ENCODE peak calls at places on chromosome 17, in nine cellular contexts. E, A, R, Q, O, T, M, N and U are unnamed samples.
A peak's percentile ranks its signal among the peaks of the same experiment; 100 is the strongest.

GRCh38 chr17:77735341-77736206 is 222.9 kb upstream of the TNRC6C start:
- DNase-seq in N (no peak), R (no peak), O (no peak), A (no peak), T (peak; percentile 1), Q (no peak), M (peak; percentile 34), E (no peak), U (no peak)

GRCh38 chr17:2337811-2338657 is 733 bp downstream of the SGSM2 start:
- DNase-seq in R (peak; percentile 34), N (peak; percentile 59), Q (no peak), M (peak; percentile 31), O (no peak), T (peak; percentile 52), A (peak; percentile 64), E (peak; percentile 26), U (no peak)

GRCh38 chr17:16313159-16314090 is 39.8 kb downstream of the CENPV start:
- DNase-seq in A (no peak), N (peak; percentile 40), M (no peak), O (no peak), T (no peak), E (no peak), Q (no peak), R (no peak), U (peak; percentile 53)

GRCh38 chr17:39073916-39074315 is 77.5 kb downstream of the PLXDC1 start:
- DNase-seq in E (no peak), Q (no peak), R (no peak), A (no peak), O (no peak), M (no peak), T (no peak), N (no peak), U (no peak)

GRCh38 chr17:6358131-6358530 is 76.8 kb downstream of the AIPL1 start:
- DNase-seq in M (no peak), E (no peak), T (no peak), N (no peak), R (no peak), Q (no peak), A (no peak), O (no peak), U (no peak)

GRCh38 chr17:30316736-30317135 is 17.1 kb downstream of the TMIGD1 start:
- DNase-seq in T (no peak), O (no peak), E (no peak), M (no peak), N (no peak), R (no peak), A (no peak), Q (no peak), U (no peak)

GRCh38 chr17:11950771-11951519 is 46.3 kb downstream of the ZNF18 start:
- DNase-seq in A (no peak), Q (no peak), O (no peak), T (no peak), R (peak; percentile 33), E (peak; percentile 55), N (no peak), M (peak; percentile 54), U (no peak)

GRCh38 chr17:52824542-52824941 is 666.0 kb upstream of the CA10 start:
- DNase-seq in T (no peak), M (no peak), E (no peak), N (no peak), R (no peak), A (no peak), O (no peak), Q (no peak), U (no peak)

GRCh38 chr17:18141210-18141803 is 32.8 kb downstream of the MYO15A start:
- DNase-seq in T (peak; percentile 20), R (peak; percentile 73), A (no peak), O (no peak), N (peak; percentile 58), E (peak; percentile 66), Q (peak; percentile 29), M (peak; percentile 74), U (peak; percentile 28)

GRCh38 chr17:5194346-5194745 is 2.7 kb upstream of the ZNF594 start:
- DNase-seq in R (no peak), A (no peak), Q (no peak), E (peak; percentile 68), N (no peak), O (no peak), M (peak; percentile 29), T (no peak), U (no peak)

GRCh38 chr17:43917348-43918025 is 10.2 kb upstream of the MPP2 start:
- DNase-seq in N (peak; percentile 18), T (no peak), M (peak; percentile 19), R (peak; percentile 44), Q (no peak), E (peak; percentile 27), O (no peak), A (no peak), U (no peak)

GRCh38 chr17:59878624-59879023 is 14.1 kb downstream of the TUBD1 start:
- DNase-seq in O (no peak), Q (no peak), R (no peak), E (no peak), N (no peak), T (no peak), M (no peak), A (no peak), U (no peak)

GRCh38 chr17:50425682-50426471 is at the start of gene ACSF2:
- DNase-seq in A (peak; percentile 75), N (peak; percentile 49), O (no peak), E (peak; percentile 23), M (peak; percentile 32), T (peak; percentile 82), R (peak; percentile 47), Q (no peak), U (no peak)

GRCh38 chr17:72416054-72416691 is 295.4 kb downstream of the SOX9 start:
- DNase-seq in N (no peak), M (no peak), R (peak; percentile 27), T (no peak), A (no peak), Q (no peak), E (no peak), O (no peak), U (no peak)

GRCh38 chr17:42002792-42003301 is 14.4 kb downstream of the DNAJC7 start:
- DNase-seq in Q (no peak), E (no peak), M (no peak), A (no peak), O (no peak), N (peak; percentile 64), T (no peak), R (peak; percentile 55), U (peak; percentile 70)

GRCh38 chr17:77875881-77876509 is 82.5 kb upstream of the TNRC6C start:
- DNase-seq in N (no peak), O (no peak), M (no peak), Q (no peak), E (peak; percentile 51), R (peak; percentile 49), A (no peak), T (no peak), U (no peak)

GRCh38 chr17:36209575-36209974 is 1.3 kb upstream of the CCL4L2 start:
- DNase-seq in N (no peak), E (no peak), A (no peak), R (no peak), M (no peak), T (no peak), O (no peak), Q (no peak), U (no peak)

GRCh38 chr17:7502987-7503386 is 18.8 kb downstream of the POLR2A start:
- DNase-seq in O (no peak), N (no peak), M (no peak), R (no peak), A (no peak), Q (no peak), E (no peak), T (peak; percentile 26), U (no peak)
- TF ChIP-seq CTCF in O (peak; percentile 16), N (peak; percentile 47), M (peak; percentile 24), R (peak; percentile 20), A (no peak), Q (peak; percentile 36), E (peak; percentile 27), T (peak; percentile 55), U (peak; percentile 34)

DNA sequence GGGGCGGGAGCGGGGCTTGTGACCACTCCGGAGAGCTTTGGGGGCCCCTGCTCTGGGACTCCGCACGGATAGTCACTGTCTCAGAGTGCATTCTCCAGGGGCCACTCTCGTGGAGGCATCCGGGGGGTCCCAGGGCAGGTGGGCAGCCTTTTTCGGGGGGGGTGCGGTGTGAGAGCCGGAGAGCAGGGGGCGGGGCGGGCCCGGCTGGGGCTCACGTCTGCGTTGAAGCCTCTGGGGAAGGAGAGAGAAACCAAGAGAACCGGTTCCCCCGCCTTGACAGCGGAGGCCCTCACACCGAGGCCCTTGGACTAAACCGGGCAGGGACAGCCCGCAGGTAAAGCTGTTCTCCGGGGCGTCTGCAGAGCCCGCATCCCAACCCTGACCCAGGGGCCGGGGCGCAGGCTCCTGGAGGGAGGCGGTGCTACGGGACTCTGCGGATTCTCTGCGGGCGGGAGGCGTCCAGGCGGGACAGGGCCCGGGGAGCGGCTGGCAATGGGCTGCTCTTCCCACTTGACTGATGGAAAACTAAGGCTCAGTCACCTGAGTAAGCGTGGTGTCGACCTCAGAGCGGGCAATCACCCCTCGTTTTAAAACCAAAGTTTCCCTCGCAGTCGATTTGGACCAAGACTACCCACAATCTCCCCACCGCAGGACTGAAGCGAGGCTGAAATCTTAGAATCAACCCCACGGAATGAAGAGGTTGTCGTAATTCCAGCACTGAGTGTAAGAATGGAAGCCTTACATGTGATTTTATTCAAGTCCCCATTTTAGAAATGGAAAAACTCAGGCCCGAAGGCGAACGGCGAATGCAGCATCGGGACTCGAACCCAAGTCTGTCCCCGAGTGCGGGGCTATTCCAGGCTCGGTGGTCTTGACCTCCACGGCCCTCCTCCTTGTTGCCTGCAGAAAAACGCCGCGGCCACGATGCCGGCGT is 49.6 kb upstream of the AMZ2 start:
- DNase-seq in Q (no peak), N (no peak), O (no peak), E (no peak), M (no peak), T (no peak), A (no peak), R (no peak), U (no peak)
- H3K4me3 ChIP-seq in Q (no peak overlapping the region), N (no peak overlapping the region), O (no peak overlapping the region), E (no peak overlapping the region), M (no peak overlapping the region), T (no peak overlapping the region), A (no peak overlapping the region), R (no peak overlapping the region), U (no peak overlapping the region)

GRCh38 chr17:57440522-57441269 is 184.4 kb downstream of the MSI2 start:
- DNase-seq in T (peak; percentile 78), E (peak; percentile 91), Q (no peak), O (no peak), M (peak; percentile 70), N (peak; percentile 98), A (peak; percentile 84), R (peak; percentile 91), U (peak; percentile 79)
- TF ChIP-seq CTCF in T (peak; percentile 67), E (peak; percentile 35), Q (no peak), O (peak; percentile 14), M (no peak), N (peak; percentile 85), A (peak; percentile 86), R (peak; percentile 78), U (peak; percentile 72)

GRCh38 chr17:76398523-76399174 is 14.2 kb downstream of the SPHK1 start:
- DNase-seq in N (no peak), R (no peak), T (no peak), E (no peak), A (no peak), M (no peak), O (no peak), Q (no peak), U (no peak)
- H3K4me3 ChIP-seq in N (no peak overlapping the region), R (no peak overlapping the region), T (no peak overlapping the region), E (no peak overlapping the region), A (no peak overlapping the region), M (no peak overlapping the region), O (no peak overlapping the region), Q (no peak overlapping the region), U (no peak overlapping the region)